ENCODE peak calls at places on chromosomes 4 and X, in ten cellular contexts. H is mammary epithelial cell, Q is ovary, N is BE2C, T is psoas muscle, Y is cardiac fibroblast, M is AG04449, P is foreskin fibroblast, U is HFFc6, D is heart left ventricle. K is an unnamed sample.

GRCh38 chrX:1027133-1027532 is 185.3 kb downstream of the CRLF2 start:
- DNase-seq in U (no peak), M (no peak), H (no peak), Q (no peak), T (no peak), D (no peak), Y (no peak), N (no peak), P (no peak), K (no peak)

GRCh38 chrX:92247076-92247475 is 467.9 kb downstream of the PCDH11X start:
- DNase-seq in D (no peak), N (no peak), Q (no peak), M (no peak), Y (peak; percentile 7), P (no peak), U (peak; percentile 24), H (peak; percentile 26), T (no peak), K (no peak)

GRCh38 chrX:71184803-71185495 is 38.1 kb upstream of the GJB1 start:
- DNase-seq in P (no peak), M (no peak), Y (no peak), H (no peak), N (no peak), T (no peak), D (no peak), U (no peak), Q (no peak), K (no peak)

GRCh38 chr4:168152837-168153500 is 60.6 kb downstream of the ANXA10 start:
- DNase-seq in Q (no peak), D (no peak), H (no peak), T (no peak), P (no peak), Y (no peak), N (no peak), M (no peak), U (no peak), K (no peak)

GRCh38 chrX:106734827-106735226 is 8.3 kb downstream of the RNF128 start:
- DNase-seq in D (no peak), U (no peak), Q (no peak), T (no peak), Y (no peak), M (no peak), H (no peak), N (no peak), P (no peak), K (no peak)

GRCh38 chr4:73704314-73705055 is 35.9 kb upstream of the CXCL8 start:
- DNase-seq in D (peak; percentile 64), M (peak; percentile 98), U (peak; percentile 99), N (no peak), Q (peak; percentile 46), Y (peak; percentile 100), P (peak; percentile 99), T (peak; percentile 57), H (peak; percentile 99), K (no peak)

GRCh38 chr4:146235654-146236570 is 21.6 kb downstream of the REELD1 start:
- DNase-seq in Q (no peak), M (no peak), P (no peak), U (no peak), T (no peak), Y (peak; percentile 73), H (no peak), D (no peak), N (no peak), K (no peak)

GRCh38 chr4:159086606-159087005 is 16.3 kb upstream of the RAPGEF2 start:
- DNase-seq in D (no peak), N (no peak), T (no peak), M (no peak), Y (no peak), Q (no peak), H (no peak), U (no peak), P (no peak), K (no peak)

GRCh38 chrX:44935172-44935571 is 62.2 kb downstream of the KDM6A start:
- DNase-seq in Q (no peak), H (no peak), U (no peak), N (no peak), Y (no peak), M (no peak), T (no peak), P (no peak), D (no peak), K (no peak)

GRCh38 chrX:3518870-3519269 is 172.4 kb upstream of the MXRA5 start:
- DNase-seq in U (peak; percentile 11), M (peak; percentile 76), T (peak; percentile 53), H (peak; percentile 26), N (no peak), P (peak; percentile 76), Q (no peak), D (peak; percentile 24), Y (peak; percentile 83), K (no peak)

GRCh38 chrX:1026263-1027015 is 186.0 kb downstream of the CRLF2 start:
- DNase-seq in Q (no peak), P (no peak), U (no peak), D (no peak), H (no peak), T (no peak), Y (no peak), M (no peak), N (no peak), K (no peak)

GRCh38 chrX:131938749-131939148 is 84.4 kb upstream of the STK26 start:
- DNase-seq in T (no peak), Q (no peak), M (no peak), U (no peak), Y (no peak), P (no peak), H (no peak), D (no peak), N (no peak), K (no peak)

GRCh38 chr4:112312610-112313239 is 15.6 kb downstream of the ALPK1 start:
- DNase-seq in M (no peak), H (no peak), Q (no peak), P (no peak), U (no peak), N (no peak), T (no peak), Y (no peak), D (no peak), K (no peak)

GRCh38 chrX:130145123-130145522 is 20.5 kb downstream of the AIFM1 start:
- DNase-seq in P (no peak), N (no peak), H (no peak), Y (no peak), Q (no peak), D (no peak), M (no peak), U (no peak), T (no peak), K (no peak)

GRCh38 chr4:39658756-39659155 is 20.1 kb upstream of the SMIM14 start:
- DNase-seq in Y (peak; percentile 37), U (no peak), P (peak; percentile 35), T (no peak), H (no peak), Q (no peak), N (no peak), D (no peak), M (no peak), K (no peak)
- TF ChIP-seq CTCF in Y (peak; percentile 42), U (peak; percentile 69), P (peak; percentile 38), T (no peak), H (peak; percentile 51), Q (no peak), N (no peak), D (peak; percentile 10), M (no peak), K (no peak)

GRCh38 chr4:133151681-133152329 is 2.7 kb downstream of the PCDH10 start:
- DNase-seq in P (peak; percentile 21), D (peak; percentile 4), U (peak; percentile 32), M (no peak), H (no peak), Q (peak; percentile 35), T (peak; percentile 36), Y (no peak), N (peak; percentile 90), K (no peak)
- TF ChIP-seq CTCF in P (peak; percentile 26), D (no peak), U (peak; percentile 69), M (no peak), H (no peak), Q (no peak), T (no peak), Y (no peak), N (peak; percentile 65), K (peak; percentile 35)

GRCh38 chr4:128565054-128565453 is 244.4 kb upstream of the JADE1 start:
- DNase-seq in H (no peak), M (no peak), U (no peak), Y (no peak), D (no peak), T (no peak), Q (no peak), N (no peak), P (no peak), K (no peak)

GRCh38 chr4:128566688-128567087 is 242.8 kb upstream of the JADE1 start:
- DNase-seq in T (no peak), N (no peak), M (no peak), D (no peak), Y (peak; percentile 43), U (no peak), P (peak; percentile 37), H (no peak), Q (no peak), K (no peak)

GRCh38 chr4:128560754-128561495 is 248.6 kb upstream of the JADE1 start:
- DNase-seq in Y (no peak), T (no peak), M (no peak), Q (no peak), N (no peak), P (no peak), H (no peak), U (no peak), D (no peak), K (no peak)

GRCh38 chr4:128570380-128570779 is 239.1 kb upstream of the JADE1 start:
- DNase-seq in U (peak; percentile 46), M (no peak), T (no peak), Q (no peak), Y (peak; percentile 83), N (no peak), H (peak; percentile 40), D (no peak), P (peak; percentile 85), K (no peak)

DNA sequence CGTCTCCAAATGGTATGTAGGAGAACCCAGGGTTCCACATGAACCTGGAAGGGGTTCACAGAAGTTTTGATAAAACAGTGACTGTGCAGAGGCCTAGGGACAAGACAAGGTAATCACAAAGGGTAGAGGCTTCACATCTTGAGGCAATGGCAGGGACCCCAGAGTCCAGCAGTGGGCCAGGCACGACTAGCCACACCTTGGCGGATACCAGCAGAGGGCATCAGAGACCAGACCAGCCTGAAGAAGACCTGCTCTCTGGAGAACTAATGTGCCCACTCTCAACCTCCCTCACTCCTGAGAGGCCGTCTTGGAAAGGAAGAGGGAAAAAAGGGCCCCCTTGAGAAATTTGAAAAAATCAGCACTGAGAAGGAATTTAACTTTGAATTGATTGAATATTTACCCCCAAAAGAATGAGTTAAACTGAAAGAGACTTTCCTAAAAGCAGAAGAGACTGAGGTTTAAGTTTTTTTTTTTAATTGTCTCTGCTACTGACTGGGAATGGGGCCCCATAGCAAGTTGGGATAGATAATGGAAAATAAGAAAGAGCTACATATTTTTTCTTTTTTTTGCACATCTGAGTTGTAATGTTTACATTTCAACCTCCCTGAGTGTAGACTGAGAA is 243.8 kb upstream of the JADE1 start:
- DNase-seq in Q (peak; percentile 59), T (peak; percentile 56), P (peak; percentile 55), Y (peak; percentile 39), N (peak; percentile 70), U (no peak), D (peak; percentile 35), M (no peak), H (no peak), K (no peak)
- TF ChIP-seq CTCF in Q (no peak), T (peak; percentile 42), P (peak; percentile 33), Y (peak; percentile 48), N (peak; percentile 74), U (peak; percentile 76), D (peak; percentile 46), M (peak; percentile 49), H (peak; percentile 70), K (no peak)

GRCh38 chr4:47490550-47490949 is 5.5 kb downstream of the ATP10D start:
- DNase-seq in D (peak; percentile 22), Q (no peak), Y (peak; percentile 71), U (peak; percentile 25), N (peak; percentile 51), T (no peak), H (peak; percentile 34), P (peak; percentile 22), M (no peak), K (no peak)
- TF ChIP-seq CTCF in D (peak; percentile 29), Q (no peak), Y (peak; percentile 59), U (peak; percentile 67), N (peak; percentile 87), T (peak; percentile 8), H (peak; percentile 54), P (peak; percentile 26), M (peak; percentile 19), K (no peak)

K was measured in mesothelial cell of epicardium.